ENCODE peak calls at places on chromosomes 5 and 9, in nine cellular contexts. O is natural killer cell; R is NCI-H1092; F is PC-3; X is left ventricle myocardium inferior; Z is pulmonary artery endothelial cell; U is ovary; Y is fibroblast of lung; H is stimulated activated naive B cell treated with anti-CD40 and anti-IgM and Interleukin-4, amounts not matched to agents 10 μg/mL and 1 μg/mL and 100 μg/mL, for 72 hours. K is an unnamed sample.

GRCh38 chr5:87770601-87771121 is 357.9 kb upstream of the CCNH start:
- DNase-seq in O (no peak), R (no peak), F (no peak), X (no peak), Z (no peak), U (no peak), Y (no peak), H (no peak), K (no peak)

GRCh38 chr9:34590376-34591090 is 1.0 kb upstream of the CNTFR start:
- DNase-seq in O (no peak), R (no peak), F (no peak), X (no peak), Z (no peak), U (no peak), Y (no peak), H (no peak), K (no peak)

GRCh38 chr9:105332471-105332870 is 88.0 kb downstream of the SLC44A1 start:
- DNase-seq in O (no peak), R (no peak), F (no peak), X (no peak), Z (no peak), U (no peak), Y (no peak), H (no peak), K (no peak)

GRCh38 chr5:156460496-156460895 is 133.5 kb downstream of the SGCD start:
- DNase-seq in O (no peak), R (no peak), F (no peak), X (no peak), Z (no peak), U (no peak), Y (peak; percentile 42), H (no peak), K (no peak)

GRCh38 chr9:130732131-130732530 is 38.6 kb downstream of the EXOSC2 start:
- DNase-seq in O (no peak), R (peak; percentile 95), F (no peak), X (no peak), Z (no peak), U (no peak), Y (peak; percentile 18), H (no peak), K (no peak)

GRCh38 chr5:142412581-142412980 is 87.8 kb upstream of the SPRY4 start:
- DNase-seq in O (no peak), R (no peak), F (no peak), X (no peak), Z (no peak), U (no peak), Y (no peak), H (no peak), K (no peak)

GRCh38 chr5:181187500-181188213 is 17.3 kb downstream of the TRIM7 start:
- DNase-seq in O (peak; percentile 57), R (no peak), F (peak; percentile 93), X (peak; percentile 75), Z (no peak), U (peak; percentile 90), Y (peak; percentile 84), H (peak; percentile 53), K (peak; percentile 69)

GRCh38 chr5:119288364-119289047 is 67.3 kb upstream of the TNFAIP8 start:
- DNase-seq in O (no peak), R (no peak), F (peak; percentile 59), X (no peak), Z (no peak), U (no peak), Y (peak; percentile 31), H (no peak), K (no peak)

GRCh38 chr9:135224921-135225541 is 137.6 kb downstream of the OLFM1 start:
- DNase-seq in O (no peak), R (peak; percentile 51), F (no peak), X (no peak), Z (no peak), U (no peak), Y (no peak), H (no peak), K (no peak)

GRCh38 chr9:133991964-133992779 is at the start of gene VAV2:
- DNase-seq in O (peak; percentile 26), R (no peak), F (peak; percentile 63), X (peak; percentile 75), Z (no peak), U (peak; percentile 48), Y (peak; percentile 49), H (peak; percentile 66), K (peak; percentile 86)

GRCh38 chr5:170474489-170475266 is 29.1 kb upstream of the KCNIP1 start:
- DNase-seq in O (no peak), R (no peak), F (no peak), X (no peak), Z (no peak), U (no peak), Y (no peak), H (no peak), K (no peak)

GRCh38 chr9:117403403-117403811 is 11.4 kb downstream of the ASTN2 start:
- DNase-seq in O (no peak), R (peak; percentile 64), F (no peak), X (no peak), Z (no peak), U (no peak), Y (no peak), H (no peak), K (no peak)

GRCh38 chr5:82257729-82258128 is 20.4 kb downstream of the RPS23 start:
- DNase-seq in O (no peak), R (no peak), F (no peak), X (no peak), Z (no peak), U (no peak), Y (no peak), H (no peak), K (no peak)

GRCh38 chr5:145636396-145636795 is 198.7 kb downstream of the PRELID2 start:
- DNase-seq in O (no peak), R (no peak), F (no peak), X (no peak), Z (no peak), U (no peak), Y (no peak), H (no peak), K (no peak)

GRCh38 chr9:88319936-88320747 is 68.1 kb upstream of the SPIN1 start:
- DNase-seq in O (no peak), R (no peak), F (peak; percentile 11), X (no peak), Z (peak; percentile 19), U (no peak), Y (peak; percentile 13), H (no peak), K (no peak)

GRCh38 chr5:10532421-10532820 is 31.4 kb upstream of the ANKRD33B start:
- DNase-seq in O (no peak), R (no peak), F (no peak), X (no peak), Z (no peak), U (no peak), Y (no peak), H (no peak), K (no peak)

GRCh38 chr9:112013261-112013660 is 116.6 kb downstream of the UGCG start:
- DNase-seq in O (no peak), R (no peak), F (no peak), X (no peak), Z (no peak), U (no peak), Y (no peak), H (no peak), K (no peak)

GRCh38 chr5:88883059-88883565 is at the start of gene MEF2C:
- DNase-seq in O (no peak), R (peak; percentile 40), F (peak; percentile 83), X (peak; percentile 74), Z (peak; percentile 89), U (peak; percentile 81), Y (peak; percentile 86), H (peak; percentile 66), K (peak; percentile 25)

GRCh38 chr5:181088289-181088688 is 42.7 kb downstream of the OR2V1 start:
- DNase-seq in O (no peak), R (no peak), F (peak; percentile 33), X (no peak), Z (no peak), U (no peak), Y (no peak), H (no peak), K (no peak)

GRCh38 chr9:419571-420156 is 205.0 kb downstream of the DOCK8 start:
- DNase-seq in O (no peak), R (no peak), F (peak; percentile 69), X (no peak), Z (no peak), U (no peak), Y (no peak), H (no peak), K (no peak)

GRCh38 chr5:128546658-128547281 is 8.7 kb upstream of the FBN2 start:
- DNase-seq in O (no peak), R (no peak), F (peak; percentile 82), X (no peak), Z (no peak), U (no peak), Y (no peak), H (no peak), K (no peak)

GRCh38 chr5:131218392-131218791 is 45.5 kb upstream of the CDC42SE2 start:
- DNase-seq in O (no peak), R (no peak), F (peak; percentile 55), X (no peak), Z (no peak), U (no peak), Y (peak; percentile 32), H (no peak), K (no peak)

GRCh38 chr5:177495243-177496060 is 2.0 kb downstream of the PDLIM7 start:
- DNase-seq in O (no peak), R (no peak), F (peak; percentile 31), X (peak; percentile 60), Z (peak; percentile 57), U (peak; percentile 66), Y (peak; percentile 96), H (no peak), K (no peak)

GRCh38 chr5:122237906-122238305 is 74.1 kb upstream of the SNCAIP start:
- DNase-seq in O (no peak), R (no peak), F (peak; percentile 12), X (no peak), Z (no peak), U (no peak), Y (no peak), H (no peak), K (no peak)

GRCh38 chr5:139710370-139711066 is 62.4 kb downstream of the CXXC5 start:
- DNase-seq in O (peak; percentile 84), R (peak; percentile 23), F (no peak), X (peak; percentile 43), Z (no peak), U (peak; percentile 57), Y (peak; percentile 42), H (peak; percentile 67), K (peak; percentile 84)

GRCh38 chr5:181173420-181174342 is 26.3 kb downstream of the OR2V2 start:
- DNase-seq in O (no peak), R (no peak), F (peak; percentile 80), X (no peak), Z (no peak), U (no peak), Y (no peak), H (peak; percentile 61), K (no peak)

GRCh38 chr9:14526504-14526903 is 166.7 kb downstream of the ZDHHC21 start:
- DNase-seq in O (no peak), R (no peak), F (no peak), X (no peak), Z (no peak), U (no peak), Y (no peak), H (no peak), K (no peak)

GRCh38 chr5:169027456-169028118 is 273.4 kb downstream of the SLIT3 start:
- DNase-seq in O (no peak), R (no peak), F (no peak), X (no peak), Z (no peak), U (no peak), Y (no peak), H (no peak), K (no peak)

GRCh38 chr5:132104561-132104960 is 31.0 kb downstream of the CSF2 start:
- DNase-seq in O (no peak), R (no peak), F (peak; percentile 51), X (no peak), Z (no peak), U (no peak), Y (peak; percentile 66), H (no peak), K (no peak)

GRCh38 chr5:57859626-57860025 is 377.0 kb upstream of the ACTBL2 start:
- DNase-seq in O (no peak), R (no peak), F (no peak), X (no peak), Z (no peak), U (no peak), Y (no peak), H (no peak), K (no peak)

GRCh38 chr9:101380295-101380694 is 4.5 kb downstream of the BAAT start:
- DNase-seq in O (no peak), R (no peak), F (no peak), X (no peak), Z (no peak), U (no peak), Y (no peak), H (no peak), K (no peak)